ENCODE peak calls at places on chromosomes 1 and 21, in ten cellular contexts. Y is tibial nerve; U is naive thymus-derived CD4-positive, alpha-beta T cell; D is left ventricle myocardium inferior; G is right cardiac atrium; J is body of pancreas; R is cardiac muscle cell; V is endothelial cell of umbilical vein; F is IMR-90; O is fibroblast of lung. Z is an unnamed sample. For H3K4me1, the result is how much of the 10 kb centered on the place peaks cover.

GRCh38 chr21:37383066-37383465 is 16.5 kb downstream of the DYRK1A start:
- DNase-seq in R (peak), U (no peak), F (no peak), V (no peak), G (no peak), Y (no peak), D (no peak), J (no peak), O (no peak), Z (no peak)

GRCh38 chr1:42211224-42211623 is 46.7 kb upstream of the GUCA2A start:
- DNase-seq in V (peak), J (no peak), F (peak), D (no peak), O (peak), Y (no peak), G (no peak), R (no peak), U (no peak), Z (no peak)

GRCh38 chr1:3318329-3318728 is 136.1 kb upstream of the ARHGEF16 start:
- DNase-seq in D (no peak), O (no peak), J (no peak), Y (no peak), R (no peak), V (no peak), F (no peak), G (no peak), U (no peak), Z (no peak)

GRCh38 chr1:22184454-22184853 is 41.6 kb upstream of the WNT4 start:
- DNase-seq in V (no peak), J (no peak), R (no peak), O (no peak), D (no peak), U (no peak), G (no peak), F (no peak), Y (no peak), Z (no peak)

GRCh38 chr1:162404550-162405160 is 7.3 kb downstream of the SH2D1B start:
- DNase-seq in U (no peak), G (no peak), J (no peak), Y (no peak), V (no peak), F (peak), D (no peak), R (peak), O (peak), Z (no peak)

GRCh38 chr1:6672558-6672957 is 29.1 kb downstream of the DNAJC11 start:
- DNase-seq in O (no peak), F (no peak), Y (no peak), V (no peak), G (no peak), J (no peak), U (no peak), R (peak), D (peak), Z (no peak)

GRCh38 chr1:60988827-60989363 is 93.5 kb upstream of the NFIA start:
- DNase-seq in U (no peak), F (no peak), V (peak), D (peak), R (no peak), J (no peak), Y (no peak), O (peak), G (no peak), Z (no peak)

GRCh38 chr1:201916649-201917249 is 28.1 kb downstream of the SHISA4 start:
- DNase-seq in J (peak), D (peak), F (peak), Y (peak), G (peak), O (peak), V (peak), U (no peak), R (peak), Z (no peak)

GRCh38 chr1:117534995-117535467 is 70.8 kb upstream of the TENT5C start:
- DNase-seq in J (peak), U (peak), D (no peak), V (peak), R (peak), F (peak), Y (no peak), G (no peak), O (peak), Z (peak)

GRCh38 chr1:64243757-64244080 is 40.3 kb downstream of the UBE2U start:
- DNase-seq in F (no peak), J (no peak), R (no peak), U (no peak), G (no peak), D (no peak), O (no peak), V (no peak), Y (no peak), Z (no peak)

GRCh38 chr1:198417041-198417440 is 123.4 kb downstream of the ATP6V1G3 start:
- DNase-seq in J (no peak), O (no peak), R (peak), F (peak), G (no peak), D (no peak), U (no peak), V (no peak), Y (no peak), Z (no peak)

GRCh38 chr1:24300971-24301370 is 18.2 kb upstream of the GRHL3 start:
- DNase-seq in F (no peak), G (no peak), O (no peak), U (no peak), Y (no peak), D (no peak), R (no peak), V (no peak), J (no peak), Z (no peak)

GRCh38 chr1:241457421-241457820 is 62.1 kb downstream of the FH start:
- DNase-seq in F (no peak), Y (no peak), D (no peak), V (no peak), J (no peak), R (no peak), G (no peak), O (no peak), U (no peak), Z (no peak)

GRCh38 chr1:241462371-241462770 is 57.2 kb downstream of the FH start:
- DNase-seq in V (no peak), D (no peak), G (no peak), R (peak), F (no peak), Y (no peak), O (no peak), U (no peak), J (no peak), Z (no peak)

GRCh38 chr1:241459186-241459802 is 60.3 kb downstream of the FH start:
- DNase-seq in J (no peak), Y (no peak), U (no peak), V (no peak), O (no peak), D (no peak), R (no peak), G (no peak), F (no peak), Z (no peak)

GRCh38 chr1:241456743-241457142 is 62.8 kb downstream of the FH start:
- DNase-seq in O (no peak), G (no peak), R (no peak), V (no peak), F (no peak), Y (no peak), D (no peak), U (no peak), J (no peak), Z (no peak)

DNA sequence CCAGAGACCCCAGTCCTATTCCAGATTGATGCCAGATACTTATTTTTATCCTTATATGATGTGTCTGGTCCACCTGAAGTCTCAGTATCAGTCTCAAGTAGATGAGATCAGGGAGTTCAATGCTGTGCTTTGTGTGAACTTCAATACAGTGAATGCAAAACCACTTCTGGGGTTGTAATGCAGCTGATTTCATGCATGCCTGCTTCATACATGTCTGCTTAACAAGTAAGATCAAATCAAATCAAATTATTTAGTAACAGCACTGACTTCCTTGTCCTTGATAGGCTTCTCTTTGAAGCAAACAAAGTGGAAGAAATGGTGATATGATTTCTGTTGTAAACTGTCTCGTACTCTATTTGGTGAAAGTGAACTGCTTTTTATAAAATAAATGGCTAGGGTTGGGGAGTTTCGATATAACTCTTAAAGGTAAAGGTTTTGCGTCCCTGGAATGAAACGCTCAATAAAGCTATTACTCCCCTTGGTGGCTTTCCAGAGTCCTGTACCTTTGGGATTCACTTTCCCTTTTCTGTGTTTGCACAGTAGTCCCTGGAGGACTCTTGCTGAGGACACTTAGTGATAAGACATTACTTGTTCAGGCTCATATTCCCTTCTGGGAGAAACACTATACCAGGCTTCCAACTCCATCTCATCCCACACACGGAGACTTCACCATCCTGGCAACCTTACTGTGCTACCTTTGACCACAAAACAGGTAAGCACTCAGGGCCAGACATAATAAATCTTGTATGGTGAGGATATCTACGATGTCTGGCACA is 59.3 kb downstream of the FH start:
- DNase-seq in V (no peak), J (no peak), Y (no peak), F (no peak), R (no peak), D (no peak), G (no peak), U (no peak), O (no peak), Z (no peak)
- H3K4me3 ChIP-seq in V (no peak), J (no peak), Y (no peak), F (no peak), R (no peak), D (no peak), G (no peak), U (no peak), O (no peak), Z (no peak)

GRCh38 chr1:223231011-223231572 is 88.0 kb upstream of the TLR5 start:
- DNase-seq in U (no peak), F (no peak), R (no peak), Y (no peak), G (no peak), J (no peak), V (no peak), D (no peak), O (no peak), Z (no peak)

GRCh38 chr1:223229756-223230155 is 86.7 kb upstream of the TLR5 start:
- DNase-seq in D (no peak), G (no peak), R (no peak), J (no peak), U (no peak), F (no peak), O (no peak), V (no peak), Y (no peak), Z (no peak)

GRCh38 chr1:223231581-223231980 is 88.5 kb upstream of the TLR5 start:
- DNase-seq in J (no peak), O (no peak), D (no peak), F (no peak), V (no peak), U (no peak), G (no peak), Y (no peak), R (no peak), Z (no peak)

GRCh38 chr1:223228931-223229528 is 86.0 kb upstream of the TLR5 start:
- DNase-seq in G (no peak), R (no peak), D (no peak), F (no peak), J (no peak), V (no peak), O (peak), U (no peak), Y (no peak), Z (no peak)

GRCh38 chr1:223230161-223230881 is 87.3 kb upstream of the TLR5 start:
- DNase-seq in D (no peak), G (no peak), U (peak), F (peak), V (no peak), J (no peak), R (peak), O (peak), Y (no peak), Z (peak)
- H3K27ac ChIP-seq in D (no peak), G (no peak), U (peak), F (peak), V (no peak), J (no peak), R (no peak), O (peak), Y (no peak), Z (no peak)

GRCh38 chr21:27321791-27322190 is 354.9 kb upstream of the ADAMTS5 start:
- DNase-seq in O (no peak), U (no peak), G (no peak), J (no peak), Y (no peak), V (no peak), F (no peak), R (no peak), D (no peak), Z (no peak)
- H3K4me1 ChIP-seq in O (under half), U (under half), G (under half), J (under half), Y (under half), V (under half), F (under half), R (under half), D (under half), Z (under half)

DNA sequence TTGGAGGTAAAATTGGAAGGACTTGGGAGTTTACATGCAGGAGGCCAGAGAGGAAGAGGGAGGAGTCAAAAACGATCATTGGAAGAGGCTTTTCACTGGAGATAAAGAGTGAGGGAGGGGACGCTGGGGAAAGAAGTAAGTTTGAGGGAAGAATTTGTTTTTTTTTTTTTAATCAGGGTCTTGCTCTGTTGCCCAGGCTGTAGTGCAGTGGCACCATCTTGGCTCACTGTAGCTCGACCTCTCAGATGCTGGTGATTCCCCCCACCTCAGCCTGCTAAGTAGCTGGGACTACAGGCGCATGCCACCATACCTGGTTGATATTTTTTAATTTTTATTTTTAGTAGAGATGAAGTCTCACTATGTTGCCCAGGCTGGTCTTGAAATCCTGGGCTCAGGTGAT is 1.2 kb upstream of the MROH7 start:
- DNase-seq in V (no peak), R (no peak), O (no peak), D (no peak), G (no peak), J (no peak), F (no peak), Y (no peak), U (no peak), Z (no peak)
- H3K4me3 ChIP-seq in V (no peak), R (no peak), O (no peak), D (no peak), G (no peak), J (no peak), F (no peak), Y (no peak), U (no peak), Z (no peak)

DNA sequence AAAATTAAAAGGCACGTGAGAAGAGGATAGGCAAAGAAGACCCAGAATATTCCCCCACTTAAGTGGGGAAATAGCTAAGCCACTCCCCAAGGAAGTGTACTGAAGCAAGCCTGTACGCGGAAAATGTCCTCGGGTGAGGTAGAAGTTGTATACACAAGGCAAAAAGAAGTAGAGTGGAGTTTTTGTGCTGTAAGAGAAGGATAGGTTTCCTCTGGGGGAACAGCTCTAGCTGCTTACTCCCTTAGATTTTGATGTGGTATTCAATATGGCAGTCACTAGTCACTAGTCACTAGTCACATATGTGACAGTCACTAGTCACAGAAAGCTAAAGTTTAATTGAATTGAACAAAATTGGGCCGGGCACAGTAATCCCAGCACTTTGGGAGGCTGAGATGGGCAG is 7.6 kb downstream of the TXNIP start:
- DNase-seq in F (no peak), Y (no peak), R (no peak), V (no peak), U (peak), D (no peak), G (no peak), J (no peak), O (no peak), Z (no peak)
- H3K27ac ChIP-seq in F (no peak), Y (no peak), R (peak), V (no peak), U (peak), D (peak), G (peak), J (no peak), O (no peak), Z (no peak)

GRCh38 chr1:54378884-54379445 is 27.2 kb downstream of the SSBP3 start:
- DNase-seq in U (no peak), D (no peak), R (no peak), O (no peak), F (no peak), Y (no peak), G (no peak), J (no peak), V (no peak), Z (no peak)
- H3K4me1 ChIP-seq in U (under half), D (half or more), R (half or more), O (under half), F (under half), Y (under half), G (under half), J (under half), V (under half), Z (under half)

DNA sequence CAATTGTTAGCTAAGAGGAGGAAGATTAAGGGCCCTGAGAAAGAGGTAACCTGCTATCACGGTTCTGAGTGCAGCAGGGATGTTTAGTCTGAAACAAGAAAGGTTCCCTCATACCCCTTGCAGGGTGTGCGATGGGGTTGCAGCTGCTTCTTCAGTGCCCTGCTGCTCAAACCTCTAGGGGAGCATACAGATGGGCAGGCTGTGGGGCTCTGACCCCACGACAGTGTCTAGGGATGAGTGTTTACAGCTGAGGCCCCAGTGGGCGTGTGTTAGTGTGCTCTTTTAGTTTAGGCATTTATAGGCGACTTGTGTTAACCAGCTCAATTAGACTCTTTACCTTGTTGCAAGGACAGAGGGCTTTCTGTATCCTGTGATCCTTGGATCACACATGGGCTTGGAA is 41.3 kb upstream of the PLA2G5 start:
- DNase-seq in V (no peak), U (no peak), J (no peak), Y (no peak), R (no peak), F (no peak), G (no peak), D (peak), O (no peak), Z (no peak)
- H3K4me3 ChIP-seq in V (no peak), U (no peak), J (no peak), Y (no peak), R (no peak), F (no peak), G (peak), D (peak), O (no peak), Z (no peak)

GRCh38 chr1:150968491-150968890 is 6.1 kb downstream of the CERS2 start:
- DNase-seq in O (no peak), G (no peak), F (no peak), J (no peak), R (no peak), U (no peak), Y (no peak), D (no peak), V (no peak), Z (no peak)

GRCh38 chr1:150971583-150972416 is 2.8 kb downstream of the CERS2 start:
- DNase-seq in F (no peak), V (no peak), O (no peak), U (no peak), D (no peak), J (no peak), R (no peak), Y (no peak), G (no peak), Z (no peak)

GRCh38 chr1:150972417-150972940 is 2.2 kb downstream of the CERS2 start:
- DNase-seq in G (no peak), F (no peak), U (no peak), V (no peak), D (no peak), Y (no peak), R (no peak), O (no peak), J (peak), Z (no peak)

GRCh38 chr1:150973258-150973825 is 1.3 kb downstream of the CERS2 start:
- DNase-seq in D (peak), G (peak), Y (no peak), J (peak), O (peak), F (no peak), U (no peak), V (no peak), R (no peak), Z (no peak)

DNA sequence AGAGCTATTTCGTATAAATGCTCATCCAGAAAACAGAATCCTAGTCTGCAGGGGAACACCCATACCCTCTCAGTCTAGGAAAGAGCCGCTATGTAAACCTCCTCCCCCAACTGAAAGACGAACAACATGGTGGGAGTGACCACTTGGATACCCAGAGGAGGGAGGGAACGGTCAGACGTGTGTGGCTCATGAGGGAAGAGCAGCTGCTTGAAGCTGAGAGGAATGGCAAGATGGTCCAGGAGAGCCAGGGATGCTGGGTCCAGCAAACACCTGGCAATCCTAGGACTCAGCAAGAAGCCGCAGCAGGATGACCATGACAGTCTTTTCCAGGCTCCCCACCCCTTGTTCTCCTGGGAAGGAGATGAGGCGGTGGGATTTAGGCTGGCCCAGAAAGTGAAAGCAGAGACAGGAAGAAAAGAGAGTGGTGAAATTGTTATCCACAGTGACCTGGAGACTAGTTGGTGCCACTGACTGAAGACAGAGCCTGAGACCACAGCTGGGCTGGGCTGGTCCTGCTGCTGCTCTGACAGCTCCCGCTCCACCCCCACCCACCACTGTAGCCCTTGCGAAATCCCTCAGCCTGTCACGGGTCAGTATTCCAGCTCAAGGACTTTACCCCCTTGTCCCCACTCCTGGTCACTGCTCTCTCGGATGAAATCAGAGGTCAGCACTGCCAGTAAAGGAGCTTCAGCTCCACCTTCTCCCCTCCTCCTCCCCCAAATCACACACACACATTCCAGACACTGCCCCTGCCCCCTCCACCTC is 3.6 kb downstream of the CERS2 start:
- DNase-seq in O (no peak), V (no peak), Y (peak), G (peak), F (peak), D (peak), U (no peak), J (peak), R (peak), Z (no peak)
- H3K27ac ChIP-seq in O (peak), V (no peak), Y (peak), G (peak), F (peak), D (peak), U (peak), J (peak), R (peak), Z (no peak)

GRCh38 chr1:156118175-156118868 is 3.8 kb downstream of the LMNA start:
- DNase-seq in V (no peak), U (no peak), Y (peak), F (no peak), R (no peak), D (peak), G (peak), O (no peak), J (peak), Z (no peak)
- H3K4me1 ChIP-seq in V (half or more), U (under half), Y (under half), F (under half), R (under half), D (half or more), G (under half), O (under half), J (half or more), Z (half or more)

Z was measured in CD4-positive, alpha-beta memory T cell.